ENCODE peak calls at places on chromosomes 2 and 18, in four cellular contexts. Y is kidney, J is mammary epithelial cell, D is PC-9. X is an unnamed sample.

GRCh38 chr18:23851470-23852002 is 162.3 kb downstream of the LAMA3 start:
- DNase-seq in Y (no peak), J (no peak), D (no peak), X (no peak)

GRCh38 chr18:56869189-56869777 is 218.1 kb downstream of the WDR7 start:
- DNase-seq in Y (no peak), J (peak), D (no peak), X (no peak)

GRCh38 chr18:34880882-34881852 is 160.0 kb upstream of the MAPRE2 start:
- DNase-seq in Y (no peak), J (no peak), D (no peak), X (no peak)

GRCh38 chr18:11163668-11164067 is 14.3 kb upstream of the PIEZO2 start:
- DNase-seq in Y (no peak), J (no peak), D (no peak), X (no peak)

GRCh38 chr2:189204322-189204941 is 24.9 kb upstream of the COL5A2 start:
- DNase-seq in Y (no peak), J (peak), D (no peak), X (no peak)

GRCh38 chr2:76711490-76711889 is 810.7 kb downstream of the LRRTM4 start:
- DNase-seq in Y (no peak), J (no peak), D (no peak), X (no peak)

GRCh38 chr2:235358981-235359471 is 134.8 kb upstream of the AGAP1 start:
- DNase-seq in Y (no peak), J (peak), D (peak), X (no peak)

GRCh38 chr2:71778514-71779305 is 325.3 kb downstream of the DYSF start:
- DNase-seq in Y (no peak), J (no peak), D (no peak), X (no peak)

GRCh38 chr18:76467371-76468190 is 27.5 kb downstream of the ZNF516 start:
- DNase-seq in Y (peak), J (no peak), D (no peak), X (no peak)

GRCh38 chr2:226791056-226791486 is 8.5 kb downstream of the IRS1 start:
- DNase-seq in Y (no peak), J (peak), D (no peak), X (peak)

GRCh38 chr2:124323321-124323720 is 298.2 kb downstream of the CNTNAP5 start:
- DNase-seq in Y (no peak), J (no peak), D (no peak), X (no peak)

GRCh38 chr18:76643996-76644395 is 149.0 kb upstream of the ZNF516 start:
- DNase-seq in Y (no peak), J (no peak), D (no peak), X (no peak)

GRCh38 chr2:233698740-233699139 is 6.0 kb downstream of the UGT1A6 start:
- DNase-seq in Y (no peak), J (no peak), D (peak), X (no peak)

GRCh38 chr18:58768293-58768974 is 96.2 kb upstream of the ZNF532 start:
- DNase-seq in Y (peak), J (peak), D (peak), X (no peak)

GRCh38 chr2:28956890-28957289 is 24.2 kb upstream of the TOGARAM2 start:
- DNase-seq in Y (no peak), J (no peak), D (no peak), X (no peak)

GRCh38 chr2:129823044-129823443 is 156.4 kb upstream of the RAB6C start:
- DNase-seq in Y (no peak), J (no peak), D (no peak), X (no peak)

GRCh38 chr2:227793148-227793722 is 20.4 kb upstream of the CCL20 start:
- DNase-seq in Y (no peak), J (no peak), D (no peak), X (no peak)

GRCh38 chr2:233814436-233814835 is 36.3 kb downstream of the MROH2A start:
- DNase-seq in Y (peak), J (no peak), D (no peak), X (no peak)

GRCh38 chr18:31610841-31611240 is 19.2 kb downstream of the TTR start:
- DNase-seq in Y (no peak), J (no peak), D (no peak), X (no peak)

GRCh38 chr2:211939177-211939576 is 599.4 kb downstream of the ERBB4 start:
- DNase-seq in Y (no peak), J (no peak), D (no peak), X (no peak)

GRCh38 chr2:44779793-44780192 is 161.7 kb upstream of the SIX3 start:
- DNase-seq in Y (no peak), J (no peak), D (no peak), X (no peak)

GRCh38 chr2:238963970-238964331 is 116.1 kb downstream of the TWIST2 start:
- DNase-seq in Y (no peak), J (no peak), D (no peak), X (no peak)

GRCh38 chr2:85996591-85996990 is 107.8 kb upstream of the ST3GAL5 start:
- DNase-seq in Y (no peak), J (no peak), D (no peak), X (no peak)

GRCh38 chr2:39381653-39382052 is 55.4 kb downstream of the MAP4K3 start:
- DNase-seq in Y (no peak), J (no peak), D (no peak), X (no peak)

GRCh38 chr2:112958428-112959108 is 19.2 kb upstream of the IL36G start:
- DNase-seq in Y (no peak), J (peak), D (peak), X (no peak)

GRCh38 chr2:88016948-88017779 is 817 bp upstream of the RNU2-63P start:
- DNase-seq in Y (peak), J (peak), D (no peak), X (no peak)

GRCh38 chr2:99154643-99155536 is at the start of the genes LIPT1 and TSGA10:
- DNase-seq in Y (peak), J (peak), D (peak), X (peak)

GRCh38 chr2:62383843-62384242 is 122.2 kb downstream of the TMEM17 start:
- DNase-seq in Y (no peak), J (peak), D (no peak), X (no peak)

GRCh38 chr2:151060334-151060733 is 201.3 kb downstream of the RBM43 start:
- DNase-seq in Y (no peak), J (no peak), D (no peak), X (no peak)

GRCh38 chr18:46660955-46661749 is 4.1 kb upstream of the LOXHD1 start:
- DNase-seq in Y (no peak), J (no peak), D (no peak), X (no peak)

GRCh38 chr2:173402405-173402974 is 47.8 kb downstream of the CDCA7 start:
- DNase-seq in Y (peak), J (peak), D (peak), X (peak)

GRCh38 chr18:57430166-57430958 is 4.8 kb upstream of the ONECUT2 start:
- DNase-seq in Y (no peak), J (no peak), D (no peak), X (no peak)

GRCh38 chr2:15912203-15912602 is 28.1 kb upstream of the MYCN start:
- DNase-seq in Y (peak), J (peak), D (no peak), X (peak)

GRCh38 chr2:209495855-209496585 is 72.2 kb downstream of the MAP2 start:
- DNase-seq in Y (no peak), J (peak), D (peak), X (no peak)

GRCh38 chr2:32963941-32964340 is 17.2 kb downstream of the LTBP1 start:
- DNase-seq in Y (no peak), J (no peak), D (no peak), X (no peak)

GRCh38 chr2:145925591-145925990 is 1405.7 kb upstream of the ZEB2 start:
- DNase-seq in Y (no peak), J (no peak), D (no peak), X (no peak)

GRCh38 chr2:28216320-28216719 is 176.3 kb upstream of the FOSL2 start:
- DNase-seq in Y (no peak), J (no peak), D (no peak), X (no peak)

GRCh38 chr18:75173125-75173432 is 35.9 kb downstream of the PTGR3 start:
- DNase-seq in Y (no peak), J (no peak), D (no peak), X (no peak)
- TF ChIP-seq CTCF in Y (no peak), J (no peak), D (no peak), X (no peak)

GRCh38 chr2:60294901-60295590 is 258.4 kb downstream of the BCL11A start:
- DNase-seq in Y (no peak), J (no peak), D (no peak), X (no peak)

GRCh38 chr2:60296219-60296955 is 257.1 kb downstream of the BCL11A start:
- DNase-seq in Y (no peak), J (no peak), D (no peak), X (no peak)

GRCh38 chr2:60292242-60292641 is 261.2 kb downstream of the BCL11A start:
- DNase-seq in Y (no peak), J (no peak), D (no peak), X (no peak)

GRCh38 chr2:60297296-60298010 is 256.0 kb downstream of the BCL11A start:
- DNase-seq in Y (no peak), J (no peak), D (no peak), X (no peak)

DNA sequence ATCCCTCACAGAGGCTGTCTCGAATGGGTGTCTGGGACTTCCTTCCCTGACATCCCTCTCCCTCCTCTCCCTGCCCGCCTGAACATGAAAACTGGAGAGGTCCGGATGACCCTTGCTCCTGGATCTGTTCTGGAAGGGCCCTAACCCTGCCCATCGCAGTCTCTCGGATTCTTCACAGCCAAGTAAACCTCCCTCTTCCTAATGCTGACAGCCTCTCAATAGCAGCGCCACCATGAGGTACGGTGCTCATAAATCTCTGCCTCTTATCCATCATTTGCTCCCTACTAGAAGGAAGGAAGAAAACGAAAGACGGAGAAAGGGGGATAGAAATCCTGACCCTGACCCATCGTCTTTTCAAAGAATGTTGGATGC is 257.9 kb downstream of the BCL11A start:
- DNase-seq in Y (no peak), J (no peak), D (no peak), X (no peak)
- TF ChIP-seq CTCF in Y (no peak), J (peak), D (no peak), X (no peak)

GRCh38 chr2:114111329-114111728 is 221.4 kb downstream of the ACTR3 start:
- DNase-seq in Y (no peak), J (no peak), D (no peak), X (no peak)
- TF ChIP-seq CTCF in Y (no peak), J (no peak), D (no peak), X (no peak)

GRCh38 chr2:69720404-69720803 is 21.5 kb upstream of the ANXA4 start:
- DNase-seq in Y (no peak), J (no peak), D (no peak), X (no peak)
- TF ChIP-seq CTCF in Y (no peak), J (peak), D (peak), X (no peak)

GRCh38 chr2:208269091-208269490 is 3.0 kb downstream of the PIKFYVE start:
- DNase-seq in Y (no peak), J (no peak), D (no peak), X (no peak)

GRCh38 chr2:208268553-208268952 is 2.5 kb downstream of the PIKFYVE start:
- DNase-seq in Y (no peak), J (no peak), D (no peak), X (no peak)

GRCh38 chr2:208266641-208267335 is 733 bp downstream of the PIKFYVE start:
- DNase-seq in Y (no peak), J (peak), D (no peak), X (no peak)

GRCh38 chr2:208265371-208265806 is 666 bp upstream of the PIKFYVE start:
- DNase-seq in Y (peak), J (no peak), D (peak), X (no peak)

DNA sequence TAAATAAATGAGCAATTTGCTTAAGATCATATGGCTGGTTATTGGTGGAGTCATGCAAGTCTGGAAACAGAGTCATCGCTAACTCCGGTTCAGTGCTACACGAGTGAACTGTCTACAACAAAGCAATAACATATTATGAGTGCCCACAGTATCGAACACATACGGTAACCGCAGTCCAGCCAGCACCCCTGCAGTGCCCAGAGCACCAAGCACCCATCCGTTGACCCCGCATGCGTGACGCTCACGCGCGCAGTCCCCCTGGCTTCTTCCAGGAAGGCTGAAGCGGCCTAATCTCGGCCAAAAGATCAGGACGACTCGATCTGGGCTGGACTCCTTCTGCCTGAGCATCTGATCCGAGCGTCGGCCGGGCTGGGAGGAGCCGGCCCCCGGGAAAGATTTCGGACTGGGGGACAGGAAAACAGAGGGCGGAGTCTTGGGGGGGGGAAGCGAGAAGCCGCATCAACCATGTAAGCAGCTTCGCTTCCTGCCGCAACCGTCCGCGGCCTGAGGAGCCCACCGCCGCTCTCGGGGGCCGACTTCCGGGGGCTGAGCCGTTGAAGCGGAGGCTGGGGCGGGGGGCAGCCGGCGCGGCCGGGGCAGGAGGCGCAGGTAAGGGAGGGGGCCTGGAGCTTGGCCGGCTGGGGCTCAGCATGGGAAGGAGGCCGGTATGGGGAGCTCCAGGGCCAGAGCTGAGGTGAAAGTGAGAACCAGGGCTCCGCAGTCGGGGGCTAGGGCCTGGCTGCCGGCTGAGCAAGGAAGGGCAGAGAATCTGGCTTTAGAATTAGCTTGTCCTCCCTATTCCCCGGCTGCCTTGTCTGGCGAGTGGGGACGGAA is at the start of gene PIKFYVE:
- DNase-seq in Y (peak), J (peak), D (peak), X (peak)
- TF ChIP-seq CTCF in Y (no peak), J (peak), D (no peak), X (no peak)

GRCh38 chr2:153786016-153786415 is 85.7 kb upstream of the GALNT13 start:
- DNase-seq in Y (no peak), J (no peak), D (no peak), X (no peak)
- TF ChIP-seq CTCF in Y (no peak), J (no peak), D (no peak), X (no peak)

GRCh38 chr2:72914226-72915075 is 2.9 kb upstream of the EMX1 start:
- DNase-seq in Y (no peak), J (no peak), D (no peak), X (no peak)

GRCh38 chr2:72911256-72911655 is 6.1 kb upstream of the EMX1 start:
- DNase-seq in Y (no peak), J (peak), D (no peak), X (no peak)

GRCh38 chr2:72915907-72916742 is 1.2 kb upstream of the EMX1 start:
- DNase-seq in Y (peak), J (peak), D (peak), X (no peak)

GRCh38 chr2:72915076-72915906 is 2.0 kb upstream of the EMX1 start:
- DNase-seq in Y (no peak), J (no peak), D (no peak), X (no peak)

DNA sequence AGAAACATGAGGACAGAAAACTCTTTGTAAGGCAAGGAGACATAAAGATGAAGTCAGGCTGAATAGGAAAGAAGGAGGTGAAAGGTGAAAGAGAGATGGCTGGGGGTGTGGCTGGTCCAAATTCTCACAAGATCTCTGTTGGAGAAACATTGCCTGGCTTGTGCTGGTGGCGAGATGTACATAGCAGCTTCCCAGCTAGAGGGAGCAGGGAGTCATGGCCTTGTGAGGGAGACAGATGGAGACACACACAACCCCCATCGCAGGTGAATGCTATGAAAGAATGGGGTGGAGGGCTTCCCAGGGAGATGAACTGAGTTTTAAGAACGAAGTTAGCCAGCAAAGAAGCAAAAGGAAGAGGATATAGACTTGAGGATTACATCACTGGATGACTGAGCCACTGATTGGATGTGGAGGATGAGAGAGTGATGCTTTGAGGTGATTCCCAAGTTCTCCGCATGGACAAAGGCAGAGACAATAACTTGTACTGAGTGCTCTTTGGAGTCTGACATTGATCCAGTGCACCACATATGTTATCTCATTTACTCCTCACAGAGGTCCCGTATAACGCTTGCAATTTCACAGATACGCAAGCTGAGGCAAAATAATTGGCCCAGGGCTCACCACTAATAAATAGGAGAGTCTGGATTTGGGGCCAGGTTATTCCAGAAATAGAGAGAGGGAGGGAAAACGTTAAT is 3.6 kb upstream of the EMX1 start:
- DNase-seq in Y (no peak), J (no peak), D (no peak), X (no peak)
- TF ChIP-seq CTCF in Y (no peak), J (peak), D (no peak), X (no peak)

GRCh38 chr18:48953096-48953706 is 2.4 kb upstream of the SMAD7 start:
- DNase-seq in Y (no peak), J (no peak), D (no peak), X (no peak)
- TF ChIP-seq CTCF in Y (no peak), J (no peak), D (no peak), X (no peak)

GRCh38 chr2:117972466-117973123 is 41.3 kb downstream of the CCDC93 start:
- DNase-seq in Y (no peak), J (no peak), D (no peak), X (no peak)

GRCh38 chr2:117973498-117974082 is 40.3 kb downstream of the CCDC93 start:
- DNase-seq in Y (no peak), J (no peak), D (no peak), X (no peak)

GRCh38 chr2:117967981-117968723 is 45.7 kb downstream of the CCDC93 start:
- DNase-seq in Y (no peak), J (no peak), D (no peak), X (no peak)

GRCh38 chr2:117963446-117963845 is 50.4 kb downstream of the CCDC93 start:
- DNase-seq in Y (no peak), J (no peak), D (no peak), X (no peak)

GRCh38 chr2:117968724-117969121 is 45.1 kb downstream of the CCDC93 start:
- DNase-seq in Y (no peak), J (no peak), D (no peak), X (no peak)
- TF ChIP-seq CTCF in Y (no peak), J (peak), D (no peak), X (no peak)